ENCODE peak calls at places on chromosomes 4 and X, in ten cellular contexts. Q is IMR-90; U is cardiac muscle cell; X is lower lobe of right lung; C is dorsolateral prefrontal cortex; R is CD8-positive, alpha-beta T cell; O is astrocyte; D is left lung; M is GM23338; Z is K562. G is an unnamed sample.

GRCh38 chr4:158302076-158302866 is 92.0 kb downstream of the TMEM144 start:
- DNase-seq in Q (peak), U (peak), X (no peak), C (no peak), R (no peak), O (peak), D (no peak), M (no peak), Z (no peak), G (peak)

GRCh38 chr4:87416965-87417364 is 5.4 kb upstream of the NUDT9 start:
- DNase-seq in Q (no peak), U (no peak), X (no peak), C (no peak), R (no peak), O (no peak), D (no peak), M (no peak), Z (no peak), G (no peak)

GRCh38 chrX:74519870-74520269 is 94.6 kb downstream of the RLIM start:
- DNase-seq in Q (no peak), U (no peak), X (no peak), C (no peak), R (no peak), O (no peak), D (no peak), M (no peak), Z (no peak), G (no peak)

GRCh38 chrX:68463880-68464279 is 30.6 kb upstream of the OPHN1 start:
- DNase-seq in Q (no peak), U (no peak), X (no peak), C (no peak), R (no peak), O (no peak), D (no peak), M (no peak), Z (no peak), G (no peak)

GRCh38 chrX:50941638-50942037 is 31.1 kb downstream of the BMP15 start:
- DNase-seq in Q (no peak), U (peak), X (no peak), C (peak), R (no peak), O (no peak), D (peak), M (peak), Z (no peak), G (no peak)

GRCh38 chr4:113474017-113474416 is 287.5 kb downstream of the CAMK2D start:
- DNase-seq in Q (peak), U (peak), X (no peak), C (no peak), R (no peak), O (peak), D (no peak), M (no peak), Z (no peak), G (no peak)

GRCh38 chrX:49184294-49185061 is 1.7 kb downstream of the PRICKLE3 start:
- DNase-seq in Q (peak), U (peak), X (peak), C (peak), R (no peak), O (peak), D (peak), M (peak), Z (peak), G (no peak)

GRCh38 chr4:86036729-86037128 is 323.1 kb downstream of the MAPK10 start:
- DNase-seq in Q (peak), U (peak), X (no peak), C (no peak), R (no peak), O (peak), D (no peak), M (no peak), Z (no peak), G (no peak)

GRCh38 chrX:137194164-137194563 is 160.4 kb upstream of the GPR101 start:
- DNase-seq in Q (peak), U (peak), X (no peak), C (peak), R (no peak), O (no peak), D (no peak), M (peak), Z (peak), G (no peak)

GRCh38 chrX:47568656-47569295 is 7.8 kb downstream of the ARAF start:
- DNase-seq in Q (no peak), U (no peak), X (no peak), C (no peak), R (no peak), O (no peak), D (no peak), M (peak), Z (no peak), G (no peak)

GRCh38 chr4:5993876-5994811 is 24.1 kb downstream of the C4orf50 start:
- DNase-seq in Q (no peak), U (no peak), X (no peak), C (no peak), R (no peak), O (no peak), D (peak), M (no peak), Z (no peak), G (no peak)

GRCh38 chr4:5052424-5052702 is 1.1 kb downstream of the STK32B start:
- DNase-seq in Q (no peak), U (no peak), X (no peak), C (no peak), R (no peak), O (no peak), D (no peak), M (no peak), Z (no peak), G (no peak)

GRCh38 chr4:65071532-65071931 is 598.8 kb downstream of the EPHA5 start:
- DNase-seq in Q (no peak), U (no peak), X (no peak), C (no peak), R (no peak), O (peak), D (no peak), M (no peak), Z (no peak), G (no peak)

GRCh38 chr4:82201303-82201702 is 172.5 kb downstream of the HNRNPD start:
- DNase-seq in Q (no peak), U (peak), X (peak), C (no peak), R (no peak), O (peak), D (peak), M (no peak), Z (no peak), G (no peak)

GRCh38 chrX:91435465-91435864 is 826 bp downstream of the PABPC5 start:
- DNase-seq in Q (no peak), U (no peak), X (no peak), C (no peak), R (no peak), O (no peak), D (no peak), M (peak), Z (no peak), G (no peak)
- H3K4me3 ChIP-seq in Q (peak), U (peak), X (peak), C (peak), R (no peak), O (peak), D (peak), M (peak), Z (no peak), G (peak)

GRCh38 chr4:37188100-37188499 is 56.4 kb upstream of the NWD2 start:
- DNase-seq in Q (no peak), U (no peak), X (no peak), C (no peak), R (no peak), O (no peak), D (peak), M (peak), Z (peak), G (no peak)
- TF ChIP-seq CTCF in Q (no peak), U (no peak), X (no peak), C (no peak), R (no peak), O (no peak), D (no peak), M (peak), Z (peak), G (no peak)

GRCh38 chrX:105307762-105308161 is 87.3 kb upstream of the TEX13A start:
- DNase-seq in Q (peak), U (peak), X (no peak), C (no peak), R (no peak), O (peak), D (no peak), M (no peak), Z (no peak), G (no peak)
- H3K27ac ChIP-seq in Q (no peak), U (no peak), X (no peak), C (no peak), R (no peak), O (no peak), D (no peak), M (no peak), Z (no peak), G (no peak)

GRCh38 chr4:70654605-70655011 is 11.7 kb downstream of the JCHAIN start:
- DNase-seq in Q (peak), U (peak), X (no peak), C (no peak), R (no peak), O (no peak), D (no peak), M (no peak), Z (peak), G (no peak)

GRCh38 chr4:70657326-70657725 is 9.0 kb downstream of the JCHAIN start:
- DNase-seq in Q (no peak), U (no peak), X (no peak), C (no peak), R (no peak), O (no peak), D (no peak), M (no peak), Z (no peak), G (no peak)

DNA sequence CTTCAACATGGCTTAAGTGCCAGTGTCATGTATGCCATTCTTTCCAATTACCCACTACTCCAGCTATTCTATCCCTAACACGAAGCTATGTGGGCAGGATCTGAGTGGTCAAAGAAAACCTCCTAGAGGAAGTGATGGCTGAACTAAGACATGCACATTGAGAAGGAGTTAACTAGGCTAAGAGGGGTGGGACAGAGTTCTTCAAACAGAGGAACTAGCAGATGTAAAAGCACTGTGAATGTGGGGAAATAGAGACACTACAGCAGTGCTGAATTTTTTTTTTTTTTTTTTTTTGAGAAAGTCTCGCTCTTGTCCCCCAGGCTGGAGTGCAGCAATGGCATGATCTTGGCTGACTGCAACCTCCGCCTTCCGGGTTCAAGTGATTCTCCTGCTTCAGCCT is 6.2 kb downstream of the JCHAIN start:
- DNase-seq in Q (no peak), U (no peak), X (no peak), C (no peak), R (no peak), O (no peak), D (no peak), M (no peak), Z (no peak), G (no peak)
- H3K4me3 ChIP-seq in Q (no peak), U (no peak), X (no peak), C (no peak), R (no peak), O (no peak), D (no peak), M (no peak), Z (no peak), G (no peak)

GRCh38 chr4:24369630-24370029 is 214.7 kb downstream of the DHX15 start:
- DNase-seq in Q (no peak), U (no peak), X (no peak), C (no peak), R (no peak), O (no peak), D (no peak), M (no peak), Z (no peak), G (no peak)
- TF ChIP-seq CTCF in Q (no peak), U (no peak), X (no peak), C (no peak), R (no peak), O (no peak), D (no peak), M (no peak), Z (no peak), G (no peak)

DNA sequence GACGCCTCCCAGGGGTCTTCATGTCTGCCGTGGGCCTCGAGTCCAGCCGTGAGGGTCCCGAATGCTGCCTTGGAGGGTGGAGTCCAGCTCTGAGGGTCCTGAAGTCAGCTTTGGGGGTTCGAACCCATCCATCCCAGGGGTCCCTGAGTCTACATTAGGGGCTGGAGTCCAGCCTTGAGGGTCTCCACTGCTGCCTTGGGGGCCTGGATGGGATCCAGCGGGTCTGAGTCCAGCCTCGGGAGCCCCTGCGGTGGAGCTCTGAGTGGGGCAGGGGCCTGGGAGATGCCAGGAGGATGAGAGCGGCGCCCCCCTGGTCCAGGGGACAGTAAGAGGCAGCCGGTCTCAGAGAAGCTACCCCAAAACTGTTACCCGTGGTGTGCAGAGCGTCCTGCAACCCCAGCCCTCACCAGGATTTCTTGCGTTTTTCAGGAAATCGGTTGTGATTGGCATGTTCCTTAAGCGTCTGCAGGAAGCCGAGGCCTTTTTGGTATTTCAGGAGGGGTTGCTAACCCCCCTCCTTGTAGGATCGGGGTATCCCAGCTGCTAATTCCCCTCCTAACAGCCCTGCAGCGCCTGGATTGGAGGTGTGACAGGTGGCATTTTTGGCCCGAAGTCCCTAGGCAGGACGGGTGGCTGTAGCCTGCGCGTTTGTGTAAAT is 1.7 kb upstream of the GTPBP6 start:
- DNase-seq in Q (peak), U (peak), X (peak), C (peak), R (no peak), O (no peak), D (peak), M (peak), Z (no peak), G (no peak)
- H3K27ac ChIP-seq in Q (peak), U (peak), X (peak), C (no peak), R (peak), O (peak), D (peak), M (no peak), Z (peak), G (peak)

GRCh38 chrX:66046612-66047235 is 6.8 kb upstream of the VSIG4 start:
- DNase-seq in Q (no peak), U (no peak), X (no peak), C (no peak), R (no peak), O (no peak), D (no peak), M (no peak), Z (no peak), G (no peak)
- H3K4me3 ChIP-seq in Q (no peak), U (no peak), X (no peak), C (no peak), R (no peak), O (no peak), D (no peak), M (no peak), Z (no peak), G (no peak)

GRCh38 chr4:162852642-162853041 is 314.0 kb downstream of the NAF1 start:
- DNase-seq in Q (no peak), U (no peak), X (no peak), C (no peak), R (no peak), O (no peak), D (no peak), M (peak), Z (no peak), G (no peak)
- TF ChIP-seq CTCF in Q (no peak), U (no peak), X (no peak), C (no peak), R (no peak), O (no peak), D (no peak), M (peak), Z (no peak), G (no peak)

DNA sequence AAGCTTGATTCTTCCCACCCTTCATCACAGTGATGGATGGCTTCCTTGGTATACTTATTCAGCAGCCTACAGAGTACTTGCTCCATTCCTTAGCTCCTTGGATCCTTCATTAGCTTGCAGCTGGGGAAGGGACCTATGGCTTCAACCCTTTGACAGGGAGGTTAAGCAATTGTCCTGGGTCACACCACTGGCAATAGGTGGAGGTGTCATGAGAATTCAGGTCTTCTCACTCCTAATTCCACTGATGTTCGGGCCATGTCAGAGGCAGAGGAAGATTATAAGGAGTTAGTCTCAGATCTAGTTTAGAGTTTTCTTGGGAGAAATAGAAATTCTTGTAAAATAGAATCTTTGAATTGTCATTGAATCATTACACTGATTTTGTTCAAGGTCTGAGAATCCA is 24.5 kb downstream of the EREG start:
- DNase-seq in Q (no peak), U (no peak), X (no peak), C (no peak), R (no peak), O (no peak), D (no peak), M (no peak), Z (no peak), G (no peak)
- H3K27ac ChIP-seq in Q (no peak), U (no peak), X (no peak), C (no peak), R (no peak), O (no peak), D (no peak), M (no peak), Z (no peak), G (no peak)